ENCODE peak calls at places on chromosomes 7 and 10, in ten cellular contexts. G is NCI-H748 treated with DMSO at 0.1 percent for 48 hours; S is iris pigment epithelial cell; N is naive thymus-derived CD8-positive, alpha-beta T cell; T is H7; P is activated naive CD8-positive, alpha-beta T cell treated with anti-CD3 and anti-CD28 coated beads, Interleukin-2, amount 50 U/mL, for 24 hours; R is activated gamma-delta T cell treated with Interleukin-2 at 50 U/mL for 16 hours; Y is ascending aorta; W is stimulated activated naive CD8-positive, alpha-beta T cell treated with anti-CD3 and anti-CD28 coated beads, Interleukin-15, Interleukin-2, amounts not matched to agents 100 U/mL and 50 U/mL, for 24 hours; U is endothelial cell. I is an unnamed sample.

GRCh38 chr7:142539901-142540300 is 209.4 kb upstream of the PRSS1 start:
- DNase-seq in P (no peak), U (no peak), Y (no peak), S (peak), W (no peak), T (no peak), R (no peak), G (no peak), N (no peak), I (peak)

GRCh38 chr10:63464402-63465292 is 1.1 kb downstream of the JMJD1C start:
- DNase-seq in N (no peak), G (no peak), S (no peak), R (no peak), T (no peak), W (no peak), P (no peak), U (no peak), Y (no peak), I (peak)

GRCh38 chr10:42551582-42552187 is 86.7 kb downstream of the ZNF33B start:
- DNase-seq in S (no peak), G (no peak), W (no peak), P (peak), U (no peak), T (no peak), N (no peak), R (no peak), Y (no peak), I (no peak)

GRCh38 chr10:25698638-25699037 is 235.4 kb upstream of the MYO3A start:
- DNase-seq in R (no peak), T (no peak), U (no peak), W (no peak), P (no peak), N (no peak), S (no peak), G (no peak), Y (no peak), I (no peak)

GRCh38 chr7:32094516-32094915 is 24.3 kb upstream of the PDE1C start:
- DNase-seq in P (no peak), S (no peak), W (no peak), U (no peak), T (no peak), Y (no peak), G (no peak), R (no peak), N (no peak), I (no peak)

GRCh38 chr7:158361326-158361946 is 226.2 kb downstream of the PTPRN2 start:
- DNase-seq in T (no peak), P (no peak), R (no peak), Y (no peak), N (no peak), S (no peak), U (no peak), W (no peak), G (no peak), I (no peak)

GRCh38 chr7:106737202-106737562 is 76.2 kb upstream of the CCDC71L start:
- DNase-seq in N (no peak), P (no peak), W (no peak), S (peak), T (no peak), R (no peak), U (no peak), G (no peak), Y (no peak), I (peak)

GRCh38 chr10:91190388-91190870 is 30.0 kb upstream of the PCGF5 start:
- DNase-seq in S (peak), U (no peak), Y (no peak), G (no peak), T (no peak), W (no peak), R (no peak), P (no peak), N (no peak), I (peak)

I was measured in astrocyte of the hippocampus.